ENCODE peak calls at places on chromosomes 6 and 20, in four cellular contexts. One of them, this sample, is unnamed.

GRCh38 chr6:133114973-133115372 is 126.2 kb upstream of the EYA4 start:
- DNase-seq in left ventricle myocardium inferior: no peak
- DNase-seq in lower lobe of right lung: no peak
- DNase-seq in GM13976: no peak
- DNase-seq in this sample: no peak

GRCh38 chr6:5466459-5466858 is 205.1 kb downstream of the FARS2 start:
- DNase-seq in lower lobe of right lung: no peak
- DNase-seq in GM13976: no peak
- DNase-seq in left ventricle myocardium inferior: no peak
- DNase-seq in this sample: no peak

GRCh38 chr20:24761220-24762065 is 187.6 kb upstream of the CST7 start:
- DNase-seq in GM13976: no peak
- DNase-seq in left ventricle myocardium inferior: no peak
- DNase-seq in lower lobe of right lung: no peak
- DNase-seq in this sample: peak

GRCh38 chr6:140462495-140463311 is 1088.3 kb upstream of the CITED2 start:
- DNase-seq in GM13976: no peak
- DNase-seq in left ventricle myocardium inferior: no peak
- DNase-seq in lower lobe of right lung: no peak
- DNase-seq in this sample: no peak

GRCh38 chr20:57432874-57433491 is 41.8 kb downstream of the RBM38 start:
- DNase-seq in lower lobe of right lung: peak
- DNase-seq in left ventricle myocardium inferior: peak
- DNase-seq in GM13976: peak
- DNase-seq in this sample: peak

GRCh38 chr20:44112456-44112855 is 74.5 kb downstream of the JPH2 start:
- DNase-seq in GM13976: no peak
- DNase-seq in lower lobe of right lung: no peak
- DNase-seq in left ventricle myocardium inferior: no peak
- DNase-seq in this sample: no peak

GRCh38 chr20:4457566-4458543 is 263.9 kb upstream of the PRND start:
- DNase-seq in GM13976: no peak
- DNase-seq in left ventricle myocardium inferior: peak
- DNase-seq in lower lobe of right lung: no peak
- DNase-seq in this sample: no peak

GRCh38 chr6:52328721-52329120 is 33.2 kb upstream of the PAQR8 start:
- DNase-seq in lower lobe of right lung: no peak
- DNase-seq in GM13976: no peak
- DNase-seq in left ventricle myocardium inferior: no peak
- DNase-seq in this sample: no peak

GRCh38 chr6:27127874-27128795 is 119.4 kb upstream of the PRSS16 start:
- DNase-seq in lower lobe of right lung: no peak
- DNase-seq in GM13976: no peak
- DNase-seq in left ventricle myocardium inferior: no peak
- DNase-seq in this sample: peak

GRCh38 chr20:18705906-18706305 is 107.7 kb upstream of the SCP2D1 start:
- DNase-seq in GM13976: no peak
- DNase-seq in left ventricle myocardium inferior: no peak
- DNase-seq in lower lobe of right lung: no peak
- DNase-seq in this sample: no peak

GRCh38 chr6:149962461-149963211 is 1.1 kb upstream of the ULBP1 start:
- DNase-seq in lower lobe of right lung: no peak
- DNase-seq in left ventricle myocardium inferior: no peak
- DNase-seq in GM13976: no peak
- DNase-seq in this sample: no peak

GRCh38 chr6:28747631-28748157 is 176.1 kb downstream of the TRIM27 start:
- DNase-seq in left ventricle myocardium inferior: no peak
- DNase-seq in lower lobe of right lung: no peak
- DNase-seq in GM13976: no peak
- DNase-seq in this sample: no peak

GRCh38 chr6:7446644-7447325 is 57.2 kb downstream of the RIOK1 start:
- DNase-seq in lower lobe of right lung: no peak
- DNase-seq in GM13976: no peak
- DNase-seq in left ventricle myocardium inferior: no peak
- DNase-seq in this sample: no peak

GRCh38 chr6:154298297-154298696 is 58.3 kb downstream of the IPCEF1 start:
- DNase-seq in lower lobe of right lung: no peak
- DNase-seq in GM13976: no peak
- DNase-seq in left ventricle myocardium inferior: no peak
- DNase-seq in this sample: no peak

GRCh38 chr6:130516604-130517003 is 150.8 kb downstream of the TMEM200A start:
- DNase-seq in GM13976: no peak
- DNase-seq in lower lobe of right lung: no peak
- DNase-seq in left ventricle myocardium inferior: no peak
- DNase-seq in this sample: no peak

GRCh38 chr6:71419954-71420692 is 131.5 kb downstream of the OGFRL1 start:
- DNase-seq in left ventricle myocardium inferior: peak
- DNase-seq in GM13976: peak
- DNase-seq in lower lobe of right lung: peak
- DNase-seq in this sample: no peak

GRCh38 chr6:163751032-163751525 is 336.6 kb downstream of the QKI start:
- DNase-seq in left ventricle myocardium inferior: no peak
- DNase-seq in GM13976: peak
- DNase-seq in lower lobe of right lung: peak
- DNase-seq in this sample: no peak

GRCh38 chr6:17233531-17233930 is 47.6 kb upstream of the RBM24 start:
- DNase-seq in GM13976: no peak
- DNase-seq in lower lobe of right lung: no peak
- DNase-seq in left ventricle myocardium inferior: no peak
- DNase-seq in this sample: no peak

GRCh38 chr6:37057678-37058077 is 52.2 kb downstream of the FGD2 start:
- DNase-seq in left ventricle myocardium inferior: no peak
- DNase-seq in GM13976: no peak
- DNase-seq in lower lobe of right lung: no peak
- DNase-seq in this sample: no peak

GRCh38 chr20:5973172-5973571 is 22.7 kb downstream of the MCM8 start:
- DNase-seq in left ventricle myocardium inferior: no peak
- DNase-seq in GM13976: no peak
- DNase-seq in lower lobe of right lung: no peak
- DNase-seq in this sample: no peak

GRCh38 chr6:11613858-11614257 is 76.3 kb downstream of the TMEM170B start:
- DNase-seq in left ventricle myocardium inferior: no peak
- DNase-seq in lower lobe of right lung: no peak
- DNase-seq in GM13976: no peak
- DNase-seq in this sample: no peak

GRCh38 chr6:47335456-47335855 is 25.8 kb upstream of the TNFRSF21 start:
- DNase-seq in GM13976: no peak
- DNase-seq in lower lobe of right lung: no peak
- DNase-seq in left ventricle myocardium inferior: no peak
- DNase-seq in this sample: no peak

GRCh38 chr20:12110274-12110673 is 192.6 kb downstream of the BTBD3 start:
- DNase-seq in left ventricle myocardium inferior: no peak
- DNase-seq in lower lobe of right lung: no peak
- DNase-seq in GM13976: no peak
- DNase-seq in this sample: no peak

GRCh38 chr6:42197574-42198362 is 3.0 kb upstream of the GUCA1B start:
- DNase-seq in left ventricle myocardium inferior: no peak
- DNase-seq in lower lobe of right lung: no peak
- DNase-seq in GM13976: no peak
- DNase-seq in this sample: no peak

GRCh38 chr20:926646-927045 is 10.5 kb upstream of the ANGPT4 start:
- DNase-seq in left ventricle myocardium inferior: no peak
- DNase-seq in GM13976: no peak
- DNase-seq in lower lobe of right lung: no peak
- DNase-seq in this sample: no peak

GRCh38 chr6:167409689-167410088 is 84.8 kb downstream of the TTLL2 start:
- DNase-seq in GM13976: no peak
- DNase-seq in left ventricle myocardium inferior: no peak
- DNase-seq in lower lobe of right lung: no peak
- DNase-seq in this sample: no peak

GRCh38 chr6:137271245-137272183 is 52.3 kb upstream of the IFNGR1 start:
- DNase-seq in lower lobe of right lung: no peak
- DNase-seq in left ventricle myocardium inferior: no peak
- DNase-seq in GM13976: peak
- DNase-seq in this sample: peak

GRCh38 chr6:161369339-161369738 is 95.5 kb upstream of the AGPAT4 start:
- DNase-seq in lower lobe of right lung: peak
- DNase-seq in GM13976: no peak
- DNase-seq in left ventricle myocardium inferior: no peak
- DNase-seq in this sample: no peak

GRCh38 chr6:155687645-155688044 is 232.0 kb upstream of the NOX3 start:
- DNase-seq in left ventricle myocardium inferior: no peak
- DNase-seq in lower lobe of right lung: no peak
- DNase-seq in GM13976: no peak
- DNase-seq in this sample: no peak

GRCh38 chr6:13908955-13909381 is 15.8 kb upstream of the RNF182 start:
- DNase-seq in GM13976: peak
- DNase-seq in lower lobe of right lung: no peak
- DNase-seq in left ventricle myocardium inferior: no peak
- DNase-seq in this sample: peak

GRCh38 chr6:106324726-106325335 is 729 bp downstream of the ATG5 start:
- DNase-seq in left ventricle myocardium inferior: no peak
- DNase-seq in lower lobe of right lung: no peak
- DNase-seq in GM13976: no peak
- DNase-seq in this sample: no peak

This sample was measured in DND-41.